ENCODE peak calls at places on chromosome 9, in nine cellular contexts. One of them, this sample, is unnamed.

GRCh38 chr9:124839612-124840299 is 13.5 kb upstream of the WDR38 start:
- DNase-seq in iPS-NIHi11: peak
- DNase-seq in NCI-H1092 treated with DMSO at 0.1 percent for 48 hours: peak
- DNase-seq in stimulated activated CD4-positive, alpha-beta T cell treated with anti-CD3 and anti-CD28 coated beads, Interleukin-2, amount 100 ng/mL, for 48 hours: no peak
- DNase-seq in HFFc6: no peak
- DNase-seq in HAP-1: peak
- DNase-seq in amniotic stem cell: no peak
- DNase-seq in activated naive CD4-positive, alpha-beta T cell treated with anti-CD3 and anti-CD28 coated beads for 36 hours: no peak
- DNase-seq in breast epithelium: no peak
- DNase-seq in this sample: no peak

GRCh38 chr9:114616684-114617520 is 5.8 kb downstream of the TMEM268 start:
- DNase-seq in amniotic stem cell: no peak
- DNase-seq in breast epithelium: peak
- DNase-seq in HFFc6: no peak
- DNase-seq in activated naive CD4-positive, alpha-beta T cell treated with anti-CD3 and anti-CD28 coated beads for 36 hours: peak
- DNase-seq in NCI-H1092 treated with DMSO at 0.1 percent for 48 hours: no peak
- DNase-seq in iPS-NIHi11: no peak
- DNase-seq in stimulated activated CD4-positive, alpha-beta T cell treated with anti-CD3 and anti-CD28 coated beads, Interleukin-2, amount 100 ng/mL, for 48 hours: no peak
- DNase-seq in HAP-1: no peak
- DNase-seq in this sample: no peak

GRCh38 chr9:120708526-120709224 is 5.6 kb downstream of the MEGF9 start:
- DNase-seq in stimulated activated CD4-positive, alpha-beta T cell treated with anti-CD3 and anti-CD28 coated beads, Interleukin-2, amount 100 ng/mL, for 48 hours: no peak
- DNase-seq in HFFc6: peak
- DNase-seq in iPS-NIHi11: no peak
- DNase-seq in activated naive CD4-positive, alpha-beta T cell treated with anti-CD3 and anti-CD28 coated beads for 36 hours: no peak
- DNase-seq in NCI-H1092 treated with DMSO at 0.1 percent for 48 hours: no peak
- DNase-seq in HAP-1: no peak
- DNase-seq in breast epithelium: no peak
- DNase-seq in amniotic stem cell: no peak
- DNase-seq in this sample: no peak

GRCh38 chr9:93120846-93121315 is 13.2 kb downstream of the NINJ1 start:
- DNase-seq in amniotic stem cell: no peak
- DNase-seq in iPS-NIHi11: no peak
- DNase-seq in activated naive CD4-positive, alpha-beta T cell treated with anti-CD3 and anti-CD28 coated beads for 36 hours: no peak
- DNase-seq in HFFc6: no peak
- DNase-seq in stimulated activated CD4-positive, alpha-beta T cell treated with anti-CD3 and anti-CD28 coated beads, Interleukin-2, amount 100 ng/mL, for 48 hours: no peak
- DNase-seq in breast epithelium: no peak
- DNase-seq in NCI-H1092 treated with DMSO at 0.1 percent for 48 hours: no peak
- DNase-seq in HAP-1: no peak
- DNase-seq in this sample: no peak

GRCh38 chr9:128104171-128104618 is 23.3 kb downstream of the PTGES2 start:
- DNase-seq in amniotic stem cell: no peak
- DNase-seq in NCI-H1092 treated with DMSO at 0.1 percent for 48 hours: peak
- DNase-seq in HFFc6: no peak
- DNase-seq in breast epithelium: no peak
- DNase-seq in activated naive CD4-positive, alpha-beta T cell treated with anti-CD3 and anti-CD28 coated beads for 36 hours: no peak
- DNase-seq in stimulated activated CD4-positive, alpha-beta T cell treated with anti-CD3 and anti-CD28 coated beads, Interleukin-2, amount 100 ng/mL, for 48 hours: no peak
- DNase-seq in iPS-NIHi11: no peak
- DNase-seq in HAP-1: no peak
- DNase-seq in this sample: no peak

GRCh38 chr9:121975801-121976277 is 117.3 kb downstream of the TTLL11 start:
- DNase-seq in HAP-1: no peak
- DNase-seq in breast epithelium: no peak
- DNase-seq in iPS-NIHi11: no peak
- DNase-seq in HFFc6: peak
- DNase-seq in stimulated activated CD4-positive, alpha-beta T cell treated with anti-CD3 and anti-CD28 coated beads, Interleukin-2, amount 100 ng/mL, for 48 hours: no peak
- DNase-seq in amniotic stem cell: no peak
- DNase-seq in activated naive CD4-positive, alpha-beta T cell treated with anti-CD3 and anti-CD28 coated beads for 36 hours: no peak
- DNase-seq in NCI-H1092 treated with DMSO at 0.1 percent for 48 hours: no peak
- DNase-seq in this sample: no peak

GRCh38 chr9:85151247-85151646 is 481.7 kb downstream of the NTRK2 start:
- DNase-seq in stimulated activated CD4-positive, alpha-beta T cell treated with anti-CD3 and anti-CD28 coated beads, Interleukin-2, amount 100 ng/mL, for 48 hours: no peak
- DNase-seq in amniotic stem cell: no peak
- DNase-seq in HAP-1: no peak
- DNase-seq in HFFc6: no peak
- DNase-seq in NCI-H1092 treated with DMSO at 0.1 percent for 48 hours: no peak
- DNase-seq in iPS-NIHi11: no peak
- DNase-seq in activated naive CD4-positive, alpha-beta T cell treated with anti-CD3 and anti-CD28 coated beads for 36 hours: no peak
- DNase-seq in breast epithelium: no peak
- DNase-seq in this sample: no peak

GRCh38 chr9:3775968-3776367 is 250.2 kb upstream of the RFX3 start:
- DNase-seq in breast epithelium: no peak
- DNase-seq in NCI-H1092 treated with DMSO at 0.1 percent for 48 hours: no peak
- DNase-seq in activated naive CD4-positive, alpha-beta T cell treated with anti-CD3 and anti-CD28 coated beads for 36 hours: no peak
- DNase-seq in stimulated activated CD4-positive, alpha-beta T cell treated with anti-CD3 and anti-CD28 coated beads, Interleukin-2, amount 100 ng/mL, for 48 hours: no peak
- DNase-seq in amniotic stem cell: no peak
- DNase-seq in HFFc6: no peak
- DNase-seq in HAP-1: no peak
- DNase-seq in iPS-NIHi11: no peak
- DNase-seq in this sample: no peak

GRCh38 chr9:4788703-4789102 is 4.0 kb upstream of the RCL1 start:
- DNase-seq in amniotic stem cell: no peak
- DNase-seq in NCI-H1092 treated with DMSO at 0.1 percent for 48 hours: no peak
- DNase-seq in stimulated activated CD4-positive, alpha-beta T cell treated with anti-CD3 and anti-CD28 coated beads, Interleukin-2, amount 100 ng/mL, for 48 hours: no peak
- DNase-seq in HFFc6: no peak
- DNase-seq in activated naive CD4-positive, alpha-beta T cell treated with anti-CD3 and anti-CD28 coated beads for 36 hours: no peak
- DNase-seq in iPS-NIHi11: no peak
- DNase-seq in HAP-1: no peak
- DNase-seq in breast epithelium: no peak
- DNase-seq in this sample: no peak

GRCh38 chr9:104992696-104993095 is 64.7 kb upstream of the ABCA1 start:
- DNase-seq in amniotic stem cell: no peak
- DNase-seq in NCI-H1092 treated with DMSO at 0.1 percent for 48 hours: no peak
- DNase-seq in breast epithelium: no peak
- DNase-seq in iPS-NIHi11: no peak
- DNase-seq in HAP-1: no peak
- DNase-seq in HFFc6: no peak
- DNase-seq in activated naive CD4-positive, alpha-beta T cell treated with anti-CD3 and anti-CD28 coated beads for 36 hours: no peak
- DNase-seq in stimulated activated CD4-positive, alpha-beta T cell treated with anti-CD3 and anti-CD28 coated beads, Interleukin-2, amount 100 ng/mL, for 48 hours: no peak
- DNase-seq in this sample: no peak

GRCh38 chr9:81613002-81613750 is 76.2 kb downstream of the TLE1 start:
- DNase-seq in HFFc6: peak
- DNase-seq in HAP-1: no peak
- DNase-seq in amniotic stem cell: peak
- DNase-seq in stimulated activated CD4-positive, alpha-beta T cell treated with anti-CD3 and anti-CD28 coated beads, Interleukin-2, amount 100 ng/mL, for 48 hours: no peak
- DNase-seq in breast epithelium: no peak
- DNase-seq in activated naive CD4-positive, alpha-beta T cell treated with anti-CD3 and anti-CD28 coated beads for 36 hours: no peak
- DNase-seq in NCI-H1092 treated with DMSO at 0.1 percent for 48 hours: peak
- DNase-seq in iPS-NIHi11: no peak
- DNase-seq in this sample: no peak

GRCh38 chr9:70030156-70030555 is 13.5 kb upstream of the MAMDC2 start:
- DNase-seq in HFFc6: no peak
- DNase-seq in HAP-1: no peak
- DNase-seq in stimulated activated CD4-positive, alpha-beta T cell treated with anti-CD3 and anti-CD28 coated beads, Interleukin-2, amount 100 ng/mL, for 48 hours: no peak
- DNase-seq in activated naive CD4-positive, alpha-beta T cell treated with anti-CD3 and anti-CD28 coated beads for 36 hours: no peak
- DNase-seq in iPS-NIHi11: no peak
- DNase-seq in breast epithelium: no peak
- DNase-seq in NCI-H1092 treated with DMSO at 0.1 percent for 48 hours: no peak
- DNase-seq in amniotic stem cell: no peak
- DNase-seq in this sample: no peak

GRCh38 chr9:123316053-123316718 is 39.8 kb upstream of the CRB2 start:
- DNase-seq in breast epithelium: no peak
- DNase-seq in HAP-1: no peak
- DNase-seq in HFFc6: no peak
- DNase-seq in iPS-NIHi11: no peak
- DNase-seq in NCI-H1092 treated with DMSO at 0.1 percent for 48 hours: no peak
- DNase-seq in stimulated activated CD4-positive, alpha-beta T cell treated with anti-CD3 and anti-CD28 coated beads, Interleukin-2, amount 100 ng/mL, for 48 hours: no peak
- DNase-seq in amniotic stem cell: no peak
- DNase-seq in activated naive CD4-positive, alpha-beta T cell treated with anti-CD3 and anti-CD28 coated beads for 36 hours: no peak
- DNase-seq in this sample: no peak

GRCh38 chr9:134950404-134950760 is 32.7 kb upstream of the FCN1 start:
- DNase-seq in stimulated activated CD4-positive, alpha-beta T cell treated with anti-CD3 and anti-CD28 coated beads, Interleukin-2, amount 100 ng/mL, for 48 hours: no peak
- DNase-seq in NCI-H1092 treated with DMSO at 0.1 percent for 48 hours: no peak
- DNase-seq in activated naive CD4-positive, alpha-beta T cell treated with anti-CD3 and anti-CD28 coated beads for 36 hours: no peak
- DNase-seq in iPS-NIHi11: no peak
- DNase-seq in HFFc6: no peak
- DNase-seq in breast epithelium: no peak
- DNase-seq in amniotic stem cell: no peak
- DNase-seq in HAP-1: no peak
- DNase-seq in this sample: no peak

GRCh38 chr9:133848471-133848870 is 110.3 kb upstream of the SARDH start:
- DNase-seq in activated naive CD4-positive, alpha-beta T cell treated with anti-CD3 and anti-CD28 coated beads for 36 hours: no peak
- DNase-seq in HAP-1: no peak
- DNase-seq in iPS-NIHi11: no peak
- DNase-seq in amniotic stem cell: no peak
- DNase-seq in stimulated activated CD4-positive, alpha-beta T cell treated with anti-CD3 and anti-CD28 coated beads, Interleukin-2, amount 100 ng/mL, for 48 hours: no peak
- DNase-seq in breast epithelium: no peak
- DNase-seq in NCI-H1092 treated with DMSO at 0.1 percent for 48 hours: no peak
- DNase-seq in HFFc6: no peak
- DNase-seq in this sample: no peak

GRCh38 chr9:105119166-105119565 is 125.3 kb upstream of the SLC44A1 start:
- DNase-seq in breast epithelium: no peak
- DNase-seq in stimulated activated CD4-positive, alpha-beta T cell treated with anti-CD3 and anti-CD28 coated beads, Interleukin-2, amount 100 ng/mL, for 48 hours: no peak
- DNase-seq in amniotic stem cell: no peak
- DNase-seq in activated naive CD4-positive, alpha-beta T cell treated with anti-CD3 and anti-CD28 coated beads for 36 hours: no peak
- DNase-seq in HFFc6: no peak
- DNase-seq in HAP-1: no peak
- DNase-seq in iPS-NIHi11: no peak
- DNase-seq in NCI-H1092 treated with DMSO at 0.1 percent for 48 hours: no peak
- DNase-seq in this sample: no peak

GRCh38 chr9:126649477-126649876 is 35.7 kb downstream of the LMX1B start:
- DNase-seq in HAP-1: no peak
- DNase-seq in HFFc6: no peak
- DNase-seq in breast epithelium: no peak
- DNase-seq in NCI-H1092 treated with DMSO at 0.1 percent for 48 hours: no peak
- DNase-seq in stimulated activated CD4-positive, alpha-beta T cell treated with anti-CD3 and anti-CD28 coated beads, Interleukin-2, amount 100 ng/mL, for 48 hours: no peak
- DNase-seq in iPS-NIHi11: no peak
- DNase-seq in activated naive CD4-positive, alpha-beta T cell treated with anti-CD3 and anti-CD28 coated beads for 36 hours: no peak
- DNase-seq in amniotic stem cell: no peak
- DNase-seq in this sample: no peak

GRCh38 chr9:33260372-33260771 is 4.1 kb downstream of the BAG1 start:
- DNase-seq in iPS-NIHi11: no peak
- DNase-seq in NCI-H1092 treated with DMSO at 0.1 percent for 48 hours: no peak
- DNase-seq in breast epithelium: no peak
- DNase-seq in HAP-1: no peak
- DNase-seq in activated naive CD4-positive, alpha-beta T cell treated with anti-CD3 and anti-CD28 coated beads for 36 hours: no peak
- DNase-seq in stimulated activated CD4-positive, alpha-beta T cell treated with anti-CD3 and anti-CD28 coated beads, Interleukin-2, amount 100 ng/mL, for 48 hours: no peak
- DNase-seq in HFFc6: no peak
- DNase-seq in amniotic stem cell: no peak
- DNase-seq in this sample: no peak

GRCh38 chr9:29039258-29039657 is 1466.0 kb upstream of the C9orf72 start:
- DNase-seq in stimulated activated CD4-positive, alpha-beta T cell treated with anti-CD3 and anti-CD28 coated beads, Interleukin-2, amount 100 ng/mL, for 48 hours: no peak
- DNase-seq in iPS-NIHi11: no peak
- DNase-seq in HAP-1: no peak
- DNase-seq in amniotic stem cell: no peak
- DNase-seq in NCI-H1092 treated with DMSO at 0.1 percent for 48 hours: no peak
- DNase-seq in HFFc6: no peak
- DNase-seq in activated naive CD4-positive, alpha-beta T cell treated with anti-CD3 and anti-CD28 coated beads for 36 hours: no peak
- DNase-seq in breast epithelium: no peak
- DNase-seq in this sample: no peak

GRCh38 chr9:130010151-130010988 is 32.6 kb downstream of the FNBP1 start:
- DNase-seq in breast epithelium: no peak
- DNase-seq in HAP-1: no peak
- DNase-seq in HFFc6: no peak
- DNase-seq in iPS-NIHi11: no peak
- DNase-seq in amniotic stem cell: no peak
- DNase-seq in NCI-H1092 treated with DMSO at 0.1 percent for 48 hours: no peak
- DNase-seq in stimulated activated CD4-positive, alpha-beta T cell treated with anti-CD3 and anti-CD28 coated beads, Interleukin-2, amount 100 ng/mL, for 48 hours: no peak
- DNase-seq in activated naive CD4-positive, alpha-beta T cell treated with anti-CD3 and anti-CD28 coated beads for 36 hours: peak
- DNase-seq in this sample: no peak

GRCh38 chr9:4700093-4700492 is 20.7 kb downstream of the CDC37L1 start:
- DNase-seq in HAP-1: no peak
- DNase-seq in breast epithelium: no peak
- DNase-seq in NCI-H1092 treated with DMSO at 0.1 percent for 48 hours: no peak
- DNase-seq in stimulated activated CD4-positive, alpha-beta T cell treated with anti-CD3 and anti-CD28 coated beads, Interleukin-2, amount 100 ng/mL, for 48 hours: no peak
- DNase-seq in iPS-NIHi11: no peak
- DNase-seq in amniotic stem cell: no peak
- DNase-seq in HFFc6: no peak
- DNase-seq in activated naive CD4-positive, alpha-beta T cell treated with anti-CD3 and anti-CD28 coated beads for 36 hours: no peak
- DNase-seq in this sample: no peak

GRCh38 chr9:16509946-16510504 is 360.4 kb downstream of the BNC2 start:
- DNase-seq in amniotic stem cell: no peak
- DNase-seq in breast epithelium: no peak
- DNase-seq in HAP-1: no peak
- DNase-seq in HFFc6: peak
- DNase-seq in NCI-H1092 treated with DMSO at 0.1 percent for 48 hours: no peak
- DNase-seq in activated naive CD4-positive, alpha-beta T cell treated with anti-CD3 and anti-CD28 coated beads for 36 hours: no peak
- DNase-seq in iPS-NIHi11: no peak
- DNase-seq in stimulated activated CD4-positive, alpha-beta T cell treated with anti-CD3 and anti-CD28 coated beads, Interleukin-2, amount 100 ng/mL, for 48 hours: no peak
- DNase-seq in this sample: no peak

GRCh38 chr9:136944094-136944518 is 432 bp downstream of the FBXW5 start:
- DNase-seq in amniotic stem cell: peak
- DNase-seq in HFFc6: peak
- DNase-seq in activated naive CD4-positive, alpha-beta T cell treated with anti-CD3 and anti-CD28 coated beads for 36 hours: no peak
- DNase-seq in stimulated activated CD4-positive, alpha-beta T cell treated with anti-CD3 and anti-CD28 coated beads, Interleukin-2, amount 100 ng/mL, for 48 hours: no peak
- DNase-seq in breast epithelium: no peak
- DNase-seq in HAP-1: no peak
- DNase-seq in iPS-NIHi11: no peak
- DNase-seq in NCI-H1092 treated with DMSO at 0.1 percent for 48 hours: no peak
- DNase-seq in this sample: no peak

GRCh38 chr9:103942652-103943051 is 151.5 kb upstream of the SMC2 start:
- DNase-seq in activated naive CD4-positive, alpha-beta T cell treated with anti-CD3 and anti-CD28 coated beads for 36 hours: no peak
- DNase-seq in iPS-NIHi11: no peak
- DNase-seq in HAP-1: no peak
- DNase-seq in NCI-H1092 treated with DMSO at 0.1 percent for 48 hours: peak
- DNase-seq in stimulated activated CD4-positive, alpha-beta T cell treated with anti-CD3 and anti-CD28 coated beads, Interleukin-2, amount 100 ng/mL, for 48 hours: no peak
- DNase-seq in breast epithelium: no peak
- DNase-seq in HFFc6: no peak
- DNase-seq in amniotic stem cell: no peak
- DNase-seq in this sample: no peak

GRCh38 chr9:114097613-114098020 is 1.5 kb downstream of the KIF12 start:
- DNase-seq in stimulated activated CD4-positive, alpha-beta T cell treated with anti-CD3 and anti-CD28 coated beads, Interleukin-2, amount 100 ng/mL, for 48 hours: no peak
- DNase-seq in amniotic stem cell: no peak
- DNase-seq in iPS-NIHi11: no peak
- DNase-seq in breast epithelium: no peak
- DNase-seq in activated naive CD4-positive, alpha-beta T cell treated with anti-CD3 and anti-CD28 coated beads for 36 hours: peak
- DNase-seq in HAP-1: peak
- DNase-seq in HFFc6: no peak
- DNase-seq in NCI-H1092 treated with DMSO at 0.1 percent for 48 hours: peak
- DNase-seq in this sample: no peak

GRCh38 chr9:137397675-137398423 is 25.1 kb downstream of the EXD3 start:
- DNase-seq in activated naive CD4-positive, alpha-beta T cell treated with anti-CD3 and anti-CD28 coated beads for 36 hours: peak
- DNase-seq in NCI-H1092 treated with DMSO at 0.1 percent for 48 hours: no peak
- DNase-seq in iPS-NIHi11: no peak
- DNase-seq in amniotic stem cell: no peak
- DNase-seq in stimulated activated CD4-positive, alpha-beta T cell treated with anti-CD3 and anti-CD28 coated beads, Interleukin-2, amount 100 ng/mL, for 48 hours: peak
- DNase-seq in HAP-1: no peak
- DNase-seq in HFFc6: no peak
- DNase-seq in breast epithelium: no peak
- DNase-seq in this sample: peak

GRCh38 chr9:113875917-113876805 is at the start of gene ZNF618:
- DNase-seq in HAP-1: peak
- DNase-seq in breast epithelium: no peak
- DNase-seq in amniotic stem cell: no peak
- DNase-seq in NCI-H1092 treated with DMSO at 0.1 percent for 48 hours: no peak
- DNase-seq in iPS-NIHi11: peak
- DNase-seq in activated naive CD4-positive, alpha-beta T cell treated with anti-CD3 and anti-CD28 coated beads for 36 hours: no peak
- DNase-seq in stimulated activated CD4-positive, alpha-beta T cell treated with anti-CD3 and anti-CD28 coated beads, Interleukin-2, amount 100 ng/mL, for 48 hours: peak
- DNase-seq in HFFc6: no peak
- DNase-seq in this sample: no peak

GRCh38 chr9:8365466-8366160 is 566.0 kb upstream of the DMAC1 start:
- DNase-seq in amniotic stem cell: no peak
- DNase-seq in activated naive CD4-positive, alpha-beta T cell treated with anti-CD3 and anti-CD28 coated beads for 36 hours: no peak
- DNase-seq in HFFc6: no peak
- DNase-seq in NCI-H1092 treated with DMSO at 0.1 percent for 48 hours: no peak
- DNase-seq in iPS-NIHi11: no peak
- DNase-seq in HAP-1: no peak
- DNase-seq in breast epithelium: no peak
- DNase-seq in stimulated activated CD4-positive, alpha-beta T cell treated with anti-CD3 and anti-CD28 coated beads, Interleukin-2, amount 100 ng/mL, for 48 hours: no peak
- DNase-seq in this sample: no peak